ENCODE peak calls at places on chromosomes 12 and 14, in eight cellular contexts. L is colonic mucosa; U is cardiac muscle cell; G is skeletal muscle cell; F is GM23338; B is CD8-positive, alpha-beta T cell; H is left ventricle myocardium inferior; X is GM12865. S is an unnamed sample.

GRCh38 chr14:101809671-101810514 is 48.4 kb downstream of the PPP2R5C start:
- DNase-seq in L (peak), U (peak), G (peak), F (peak), B (peak), H (peak), X (peak), S (peak)

GRCh38 chr12:71970031-71970430 is 31.4 kb downstream of the TPH2 start:
- DNase-seq in L (no peak), U (no peak), G (no peak), F (no peak), B (no peak), H (no peak), X (no peak), S (no peak)

GRCh38 chr12:29611906-29612305 is 114.4 kb upstream of the OVCH1 start:
- DNase-seq in L (no peak), U (peak), G (peak), F (no peak), B (no peak), H (no peak), X (no peak), S (no peak)

GRCh38 chr12:25590021-25590721 is 37.1 kb upstream of the LMNTD1 start:
- DNase-seq in L (no peak), U (no peak), G (no peak), F (no peak), B (peak), H (no peak), X (no peak), S (no peak)

GRCh38 chr12:85923767-85924331 is 49.8 kb downstream of the NTS start:
- DNase-seq in L (no peak), U (peak), G (peak), F (peak), B (no peak), H (no peak), X (no peak), S (peak)

GRCh38 chr14:96559571-96559970 is 57.4 kb downstream of the PAPOLA start:
- DNase-seq in L (no peak), U (no peak), G (no peak), F (no peak), B (no peak), H (no peak), X (no peak), S (no peak)

GRCh38 chr14:81831128-81831815 is 297.6 kb upstream of the SEL1L start:
- DNase-seq in L (no peak), U (peak), G (no peak), F (peak), B (no peak), H (peak), X (no peak), S (no peak)

GRCh38 chr14:56125772-56126411 is 7.7 kb downstream of the PELI2 start:
- DNase-seq in L (no peak), U (no peak), G (no peak), F (no peak), B (no peak), H (no peak), X (no peak), S (no peak)

GRCh38 chr12:119700078-119700477 is 32.1 kb downstream of the PRKAB1 start:
- DNase-seq in L (no peak), U (no peak), G (no peak), F (no peak), B (no peak), H (no peak), X (no peak), S (peak)

GRCh38 chr14:76836029-76836630 is 9.9 kb downstream of the LRRC74A start:
- DNase-seq in L (no peak), U (no peak), G (no peak), F (no peak), B (no peak), H (no peak), X (no peak), S (no peak)

GRCh38 chr14:59688224-59689170 is 111.9 kb upstream of the CCDC175 start:
- DNase-seq in L (peak), U (peak), G (no peak), F (peak), B (no peak), H (no peak), X (peak), S (peak)

GRCh38 chr12:56160894-56161667 is 2.9 kb downstream of the MYL6 start:
- DNase-seq in L (no peak), U (no peak), G (no peak), F (no peak), B (no peak), H (no peak), X (no peak), S (no peak)
- H3K4me3 ChIP-seq in L (peak), U (peak), G (peak), F (peak), B (peak), H (peak), X (peak), S (peak)

DNA sequence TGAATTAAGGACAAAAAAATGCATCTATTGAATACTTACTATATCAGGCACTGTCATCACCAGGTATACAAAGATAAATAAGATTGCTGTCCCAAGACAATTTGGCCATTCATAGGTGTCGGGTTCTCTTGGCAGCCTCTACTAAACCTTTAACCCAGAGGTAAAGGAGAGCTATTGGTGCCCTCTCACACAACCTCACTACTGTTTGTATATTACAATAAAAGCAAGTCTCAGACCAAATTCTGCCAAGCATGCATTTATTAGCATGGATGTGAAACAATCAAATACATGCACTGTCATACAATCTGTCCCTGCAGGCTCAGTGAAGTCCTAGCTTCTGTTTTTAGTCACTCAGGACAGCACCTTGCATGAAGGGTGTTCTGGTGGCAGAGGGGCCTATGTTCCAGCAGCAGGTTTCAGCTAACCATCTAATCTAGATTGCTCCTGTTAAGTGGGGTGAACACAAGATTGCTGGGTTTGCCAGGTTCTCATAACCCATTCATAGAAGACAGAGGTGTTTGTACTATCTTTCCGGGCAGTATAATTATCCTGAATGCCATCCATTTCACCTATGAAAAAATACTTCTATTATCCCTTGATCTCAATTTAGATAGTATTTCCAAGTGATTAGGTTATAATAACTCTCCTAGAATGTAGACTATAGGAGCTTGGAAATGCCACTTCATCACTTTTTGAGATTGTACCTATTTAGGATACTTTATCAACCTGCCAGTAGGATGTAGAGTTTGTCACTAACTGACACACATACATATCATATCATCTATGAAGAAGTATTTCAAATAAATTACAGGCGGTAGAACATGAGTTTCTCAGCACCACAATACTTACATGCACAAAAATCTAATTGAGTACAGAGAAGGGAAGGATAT is 254.0 kb upstream of the KRR1 start:
- DNase-seq in L (no peak), U (no peak), G (no peak), F (no peak), B (no peak), H (no peak), X (no peak), S (no peak)
- H3K4me3 ChIP-seq in L (no peak), U (no peak), G (no peak), F (no peak), B (no peak), H (no peak), X (no peak), S (no peak)

DNA sequence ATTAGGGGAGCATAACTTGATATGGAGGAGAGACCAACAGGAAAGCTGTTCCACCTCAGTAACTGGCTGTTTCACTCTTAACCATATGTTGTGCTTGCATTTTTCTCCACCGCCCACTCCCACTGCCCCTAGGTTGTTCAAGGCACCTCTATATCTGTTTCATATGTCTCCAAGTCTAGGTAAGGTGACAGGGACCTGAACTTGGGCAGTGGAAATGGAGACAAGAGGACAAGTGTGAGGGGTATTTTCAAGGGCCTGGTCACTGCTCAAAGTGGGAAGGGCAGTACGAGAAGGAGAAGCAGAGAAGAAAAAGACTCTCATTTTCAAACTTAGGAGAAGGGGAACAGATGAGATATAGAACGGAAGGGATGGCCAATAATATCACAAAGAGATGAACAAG is 3.1 kb downstream of the SLC38A1 start:
- DNase-seq in L (no peak), U (no peak), G (no peak), F (no peak), B (no peak), H (no peak), X (peak), S (no peak)
- H3K4me3 ChIP-seq in L (no peak), U (peak), G (peak), F (peak), B (peak), H (peak), X (peak), S (no peak)

GRCh38 chr12:21938879-21939278 is 2.3 kb downstream of the ABCC9 start:
- DNase-seq in L (no peak), U (no peak), G (no peak), F (no peak), B (no peak), H (no peak), X (no peak), S (no peak)
- H3K4me3 ChIP-seq in L (no peak), U (no peak), G (no peak), F (no peak), B (no peak), H (peak), X (no peak), S (no peak)

GRCh38 chr12:28527631-28528249 is 337.5 kb downstream of the CCDC91 start:
- DNase-seq in L (no peak), U (no peak), G (no peak), F (no peak), B (no peak), H (no peak), X (no peak), S (no peak)
- H3K4me3 ChIP-seq in L (no peak), U (no peak), G (no peak), F (no peak), B (no peak), H (no peak), X (no peak), S (no peak)

GRCh38 chr12:112151766-112152541 is 26.6 kb downstream of the TRAFD1 start:
- DNase-seq in L (no peak), U (no peak), G (no peak), F (no peak), B (no peak), H (no peak), X (no peak), S (no peak)
- H3K4me3 ChIP-seq in L (no peak), U (no peak), G (no peak), F (no peak), B (no peak), H (no peak), X (no peak), S (no peak)

GRCh38 chr12:121133838-121134237 is 1.2 kb downstream of the P2RX7 start:
- DNase-seq in L (no peak), U (no peak), G (no peak), F (no peak), B (no peak), H (no peak), X (no peak), S (no peak)
- H3K4me3 ChIP-seq in L (no peak), U (no peak), G (no peak), F (peak), B (no peak), H (peak), X (peak), S (no peak)

DNA sequence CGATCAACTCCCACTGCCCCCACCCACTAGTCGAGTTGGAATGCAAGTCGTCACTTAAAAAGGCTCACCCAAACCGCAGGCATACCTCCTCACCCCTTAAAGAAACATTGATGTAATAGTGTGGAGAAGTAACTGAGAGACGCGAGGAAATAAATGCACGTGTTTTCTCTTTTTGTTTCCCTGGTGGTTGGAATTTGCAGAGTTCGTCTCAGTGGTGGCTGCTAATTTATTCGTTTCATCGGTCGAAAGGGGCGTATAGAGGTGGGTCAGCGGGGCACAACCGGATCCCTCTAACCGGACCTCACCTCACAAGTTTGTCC is 5.1 kb upstream of the NPAS3 start:
- DNase-seq in L (no peak), U (no peak), G (no peak), F (peak), B (no peak), H (no peak), X (no peak), S (no peak)
- H3K4me3 ChIP-seq in L (peak), U (peak), G (peak), F (peak), B (no peak), H (peak), X (no peak), S (peak)

S was measured in AG09309.